ENCODE peak calls at places on chromosomes 5 and 9, in six cellular contexts. J is mucosa of gallbladder, N is iPS-NIHi11, C is activated B cell treated with CpG ODN at 0.5 μM for 24 hours, T is T-helper 1 cell, Q is ovary. Z is an unnamed sample.

GRCh38 chr5:62259699-62260220 is 46.2 kb upstream of the KIF2A start:
- DNase-seq in J (no peak), N (no peak), C (no peak), T (no peak), Q (no peak), Z (no peak)

GRCh38 chr5:53478411-53479044 is 1.9 kb upstream of the FST start:
- DNase-seq in J (no peak), N (peak; percentile 60), C (no peak), T (no peak), Q (peak; percentile 15), Z (peak; percentile 60)

GRCh38 chr5:88682797-88683496 is 200.0 kb downstream of the MEF2C start:
- DNase-seq in J (no peak), N (no peak), C (no peak), T (no peak), Q (no peak), Z (no peak)

GRCh38 chr5:135034186-135034962 is at the start of gene PITX1:
- DNase-seq in J (peak; percentile 32), N (peak; percentile 67), C (no peak), T (no peak), Q (no peak), Z (peak; percentile 33)

GRCh38 chr9:126317513-126317912 is 9.1 kb upstream of the MVB12B start:
- DNase-seq in J (no peak), N (no peak), C (no peak), T (no peak), Q (no peak), Z (no peak)

GRCh38 chr5:67672633-67673032 is 476.0 kb upstream of the CD180 start:
- DNase-seq in J (no peak), N (no peak), C (no peak), T (no peak), Q (no peak), Z (no peak)

GRCh38 chr5:147072591-147072990 is 162.2 kb upstream of the STK32A start:
- DNase-seq in J (no peak), N (no peak), C (no peak), T (no peak), Q (no peak), Z (no peak)

GRCh38 chr5:62029303-62029702 is 276.7 kb upstream of the KIF2A start:
- DNase-seq in J (no peak), N (no peak), C (no peak), T (no peak), Q (no peak), Z (no peak)

GRCh38 chr9:116713266-116713665 is 26.2 kb downstream of the TRIM32 start:
- DNase-seq in J (no peak), N (no peak), C (no peak), T (no peak), Q (no peak), Z (no peak)

GRCh38 chr9:81671880-81672280 is 17.5 kb downstream of the TLE1 start:
- DNase-seq in J (peak; percentile 82), N (no peak), C (no peak), T (no peak), Q (peak; percentile 95), Z (no peak)

GRCh38 chr9:4308482-4308881 is 8.6 kb upstream of the GLIS3 start:
- DNase-seq in J (no peak), N (no peak), C (no peak), T (no peak), Q (no peak), Z (no peak)

GRCh38 chr9:83304686-83305085 is 233.5 kb downstream of the FRMD3 start:
- DNase-seq in J (peak; percentile 70), N (no peak), C (no peak), T (no peak), Q (peak; percentile 91), Z (no peak)

GRCh38 chr9:137041134-137041533 is 4.8 kb downstream of the NPDC1 start:
- DNase-seq in J (no peak), N (no peak), C (no peak), T (no peak), Q (no peak), Z (no peak)

GRCh38 chr9:17757816-17758215 is 178.9 kb downstream of the SH3GL2 start:
- DNase-seq in J (no peak), N (no peak), C (no peak), T (no peak), Q (no peak), Z (no peak)

GRCh38 chr5:82440041-82440440 is 161.9 kb upstream of the RPS23 start:
- DNase-seq in J (no peak), N (no peak), C (no peak), T (no peak), Q (no peak), Z (no peak)

GRCh38 chr9:137705906-137706305 is 87.1 kb downstream of the EHMT1 start:
- DNase-seq in J (no peak), N (peak; percentile 72), C (no peak), T (no peak), Q (no peak), Z (no peak)

GRCh38 chr5:35229076-35230042 is 928 bp downstream of the PRLR start:
- DNase-seq in J (no peak), N (peak; percentile 74), C (peak; percentile 23), T (no peak), Q (peak; percentile 27), Z (no peak)

GRCh38 chr5:68710514-68710913 is 383.3 kb upstream of the SLC30A5 start:
- DNase-seq in J (no peak), N (no peak), C (no peak), T (no peak), Q (no peak), Z (no peak)